ENCODE peak calls at places on chromosome 4, in ten cellular contexts. One of them, this sample, is unnamed.

GRCh38 chr4:190020790-190021717 is 6.0 kb downstream of the FRG2 start:
- DNase-seq in IMR-90: peak; percentile 29
- DNase-seq in body of pancreas: peak; percentile 80
- DNase-seq in heart left ventricle: peak; percentile 62
- DNase-seq in upper lobe of right lung: peak; percentile 74
- DNase-seq in fibroblast of lung: peak; percentile 14
- DNase-seq in cardiac muscle cell: peak; percentile 39
- DNase-seq in stomach: peak; percentile 51
- DNase-seq in MM.1S: no peak
- DNase-seq in PC-9: no peak
- DNase-seq in this sample: no peak

GRCh38 chr4:37873383-37873782 is 17.5 kb upstream of the TBC1D1 start:
- DNase-seq in IMR-90: peak; percentile 75
- DNase-seq in cardiac muscle cell: no peak
- DNase-seq in PC-9: no peak
- DNase-seq in MM.1S: no peak
- DNase-seq in body of pancreas: no peak
- DNase-seq in heart left ventricle: no peak
- DNase-seq in upper lobe of right lung: no peak
- DNase-seq in stomach: no peak
- DNase-seq in fibroblast of lung: peak; percentile 64
- DNase-seq in this sample: no peak

GRCh38 chr4:9816285-9816684 is 34.9 kb downstream of the DRD5 start:
- DNase-seq in heart left ventricle: no peak
- DNase-seq in upper lobe of right lung: no peak
- DNase-seq in cardiac muscle cell: no peak
- DNase-seq in fibroblast of lung: no peak
- DNase-seq in PC-9: no peak
- DNase-seq in IMR-90: no peak
- DNase-seq in body of pancreas: no peak
- DNase-seq in MM.1S: no peak
- DNase-seq in stomach: no peak
- DNase-seq in this sample: no peak

GRCh38 chr4:43757147-43757546 is 691.5 kb downstream of the KCTD8 start:
- DNase-seq in fibroblast of lung: peak; percentile 43
- DNase-seq in MM.1S: no peak
- DNase-seq in PC-9: no peak
- DNase-seq in cardiac muscle cell: no peak
- DNase-seq in stomach: peak; percentile 38
- DNase-seq in heart left ventricle: no peak
- DNase-seq in body of pancreas: peak; percentile 62
- DNase-seq in upper lobe of right lung: no peak
- DNase-seq in IMR-90: no peak
- DNase-seq in this sample: no peak

GRCh38 chr4:121873604-121874003 is 3.3 kb upstream of the BBS7 start:
- DNase-seq in cardiac muscle cell: no peak
- DNase-seq in MM.1S: peak; percentile 67
- DNase-seq in PC-9: no peak
- DNase-seq in body of pancreas: no peak
- DNase-seq in IMR-90: no peak
- DNase-seq in upper lobe of right lung: no peak
- DNase-seq in stomach: no peak
- DNase-seq in heart left ventricle: no peak
- DNase-seq in fibroblast of lung: no peak
- DNase-seq in this sample: no peak

GRCh38 chr4:98510757-98511517 is 147.5 kb downstream of the TSPAN5 start:
- DNase-seq in fibroblast of lung: peak; percentile 94
- DNase-seq in body of pancreas: no peak
- DNase-seq in upper lobe of right lung: no peak
- DNase-seq in MM.1S: peak; percentile 43
- DNase-seq in cardiac muscle cell: no peak
- DNase-seq in stomach: no peak
- DNase-seq in PC-9: no peak
- DNase-seq in heart left ventricle: no peak
- DNase-seq in IMR-90: peak; percentile 88
- DNase-seq in this sample: no peak

GRCh38 chr4:105150511-105150910 is 3.8 kb downstream of the TET2 start:
- DNase-seq in MM.1S: no peak
- DNase-seq in IMR-90: peak; percentile 28
- DNase-seq in stomach: no peak
- DNase-seq in fibroblast of lung: peak; percentile 58
- DNase-seq in body of pancreas: no peak
- DNase-seq in cardiac muscle cell: no peak
- DNase-seq in upper lobe of right lung: no peak
- DNase-seq in heart left ventricle: no peak
- DNase-seq in PC-9: no peak
- DNase-seq in this sample: no peak

GRCh38 chr4:141375855-141376254 is 155.2 kb downstream of the ZNF330 start:
- DNase-seq in heart left ventricle: no peak
- DNase-seq in MM.1S: no peak
- DNase-seq in IMR-90: peak; percentile 93
- DNase-seq in body of pancreas: peak; percentile 4
- DNase-seq in upper lobe of right lung: no peak
- DNase-seq in stomach: no peak
- DNase-seq in PC-9: peak; percentile 64
- DNase-seq in fibroblast of lung: peak; percentile 93
- DNase-seq in cardiac muscle cell: no peak
- DNase-seq in this sample: no peak

GRCh38 chr4:132737344-132737743 is 411.8 kb upstream of the PCDH10 start:
- DNase-seq in body of pancreas: no peak
- DNase-seq in heart left ventricle: no peak
- DNase-seq in fibroblast of lung: no peak
- DNase-seq in stomach: no peak
- DNase-seq in MM.1S: no peak
- DNase-seq in cardiac muscle cell: peak; percentile 33
- DNase-seq in upper lobe of right lung: no peak
- DNase-seq in IMR-90: no peak
- DNase-seq in PC-9: no peak
- DNase-seq in this sample: no peak

DNA sequence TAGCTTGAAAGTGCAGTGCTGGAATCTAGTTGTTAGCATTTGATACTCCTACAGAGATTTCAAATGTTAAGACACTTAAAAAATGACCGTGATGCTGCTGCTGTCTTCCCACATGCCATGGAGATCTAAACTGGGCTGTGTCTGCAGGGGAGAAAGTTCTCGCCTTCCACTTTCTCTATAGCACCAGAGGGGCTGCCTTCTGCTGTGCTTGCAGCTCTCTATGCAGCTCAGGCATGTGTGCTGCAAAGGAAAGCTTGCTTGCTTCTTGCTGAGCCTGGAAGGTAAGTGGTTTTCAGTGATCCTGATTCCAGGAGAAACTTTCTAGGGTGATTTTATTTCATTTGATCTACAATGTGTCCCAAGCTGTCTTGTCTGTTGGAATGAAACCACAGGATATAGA is 137.7 kb downstream of the SOWAHB start:
- DNase-seq in PC-9: no peak
- DNase-seq in cardiac muscle cell: no peak
- DNase-seq in heart left ventricle: no peak
- DNase-seq in fibroblast of lung: no peak
- DNase-seq in upper lobe of right lung: no peak
- DNase-seq in body of pancreas: no peak
- DNase-seq in MM.1S: no peak
- DNase-seq in IMR-90: no peak
- DNase-seq in stomach: no peak
- DNase-seq in this sample: no peak
- H3K36me3 ChIP-seq in PC-9: no peaks in the 10 kb centered on the region
- H3K36me3 ChIP-seq in cardiac muscle cell: peaks cover under 1% of the 10 kb centered on the region
- H3K36me3 ChIP-seq in heart left ventricle: peaks cover 14% of the 10 kb centered on the region
- H3K36me3 ChIP-seq in fibroblast of lung: peaks cover 10% of the 10 kb centered on the region
- H3K36me3 ChIP-seq in upper lobe of right lung: peaks cover 4% of the 10 kb centered on the region
- H3K36me3 ChIP-seq in body of pancreas: peaks cover under 1% of the 10 kb centered on the region
- H3K36me3 ChIP-seq in MM.1S: peaks cover 10% of the 10 kb centered on the region
- H3K36me3 ChIP-seq in IMR-90: peaks cover 28% of the 10 kb centered on the region
- H3K36me3 ChIP-seq in stomach: peaks cover 3% of the 10 kb centered on the region
- H3K36me3 ChIP-seq in this sample: no peaks in the 10 kb centered on the region

DNA sequence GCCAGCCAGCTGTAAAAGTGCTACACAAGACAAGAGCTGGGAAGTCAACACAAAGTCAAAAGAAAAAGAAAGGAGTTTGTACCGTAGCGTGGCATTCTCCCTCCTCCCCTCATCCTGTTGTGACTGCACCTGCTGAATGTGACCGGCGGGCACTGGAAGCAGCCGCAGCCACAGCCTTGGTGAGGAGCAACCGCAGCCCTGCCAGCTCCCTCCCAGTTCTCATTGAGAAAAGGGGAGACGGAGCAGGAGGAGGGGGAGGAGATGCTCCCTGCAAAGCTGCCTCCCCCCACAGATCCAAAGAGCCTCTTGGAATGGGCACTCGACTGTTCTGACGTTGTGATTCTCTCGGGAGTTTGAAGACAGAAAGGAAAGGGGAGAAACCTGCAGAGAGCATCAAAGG is 429.9 kb downstream of the MAPK10 start:
- DNase-seq in fibroblast of lung: no peak
- DNase-seq in body of pancreas: peak; percentile 72
- DNase-seq in heart left ventricle: peak; percentile 53
- DNase-seq in stomach: peak; percentile 68
- DNase-seq in upper lobe of right lung: peak; percentile 75
- DNase-seq in cardiac muscle cell: peak; percentile 23
- DNase-seq in IMR-90: no peak
- DNase-seq in PC-9: no peak
- DNase-seq in MM.1S: no peak
- DNase-seq in this sample: no peak
- H3K4me3 ChIP-seq in fibroblast of lung: no peak overlapping the region
- H3K4me3 ChIP-seq in body of pancreas: no peak overlapping the region
- H3K4me3 ChIP-seq in heart left ventricle: peak overlapping the region; percentile 23
- H3K4me3 ChIP-seq in stomach: peak overlapping the region; percentile 28
- H3K4me3 ChIP-seq in upper lobe of right lung: peak overlapping the region; percentile 27
- H3K4me3 ChIP-seq in cardiac muscle cell: no peak overlapping the region
- H3K4me3 ChIP-seq in IMR-90: no peak overlapping the region
- H3K4me3 ChIP-seq in PC-9: no peak overlapping the region
- H3K4me3 ChIP-seq in MM.1S: no peak overlapping the region
- H3K4me3 ChIP-seq in this sample: no peak overlapping the region

DNA sequence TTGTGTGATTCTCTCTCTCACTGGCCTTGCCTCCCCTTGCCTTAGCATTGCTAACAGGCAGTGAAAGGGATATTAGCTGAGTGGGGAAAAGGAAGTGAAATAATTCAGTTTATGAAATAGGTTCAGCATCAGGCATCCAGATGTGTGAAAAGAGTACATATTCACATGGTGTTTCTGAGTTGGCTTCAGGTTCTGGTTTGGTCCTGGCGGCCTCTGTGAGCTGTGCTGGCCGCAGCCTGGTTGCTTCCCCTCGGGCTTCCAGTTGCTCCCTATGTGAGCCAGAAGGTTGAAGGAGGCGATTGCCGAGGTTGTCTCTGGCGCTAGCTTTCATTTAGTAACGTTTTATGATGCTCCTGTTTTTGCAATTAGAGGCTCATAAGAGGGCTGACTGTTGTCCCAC is 99.1 kb upstream of the TLR2 start:
- DNase-seq in IMR-90: no peak
- DNase-seq in body of pancreas: no peak
- DNase-seq in stomach: no peak
- DNase-seq in upper lobe of right lung: no peak
- DNase-seq in cardiac muscle cell: no peak
- DNase-seq in heart left ventricle: no peak
- DNase-seq in PC-9: no peak
- DNase-seq in MM.1S: no peak
- DNase-seq in fibroblast of lung: no peak
- DNase-seq in this sample: no peak
- H3K36me3 ChIP-seq in IMR-90: peaks cover 5% of the 10 kb centered on the region
- H3K36me3 ChIP-seq in body of pancreas: no peaks in the 10 kb centered on the region
- H3K36me3 ChIP-seq in stomach: no peaks in the 10 kb centered on the region
- H3K36me3 ChIP-seq in upper lobe of right lung: peaks cover 30% of the 10 kb centered on the region
- H3K36me3 ChIP-seq in cardiac muscle cell: no peaks in the 10 kb centered on the region
- H3K36me3 ChIP-seq in heart left ventricle: peaks cover 93% of the 10 kb centered on the region
- H3K36me3 ChIP-seq in PC-9: no peaks in the 10 kb centered on the region
- H3K36me3 ChIP-seq in MM.1S: no peaks in the 10 kb centered on the region
- H3K36me3 ChIP-seq in fibroblast of lung: no peaks in the 10 kb centered on the region
- H3K36me3 ChIP-seq in this sample: peaks cover 15% of the 10 kb centered on the region

GRCh38 chr4:40909363-40909876 is 159.7 kb downstream of the NSUN7 start:
- DNase-seq in upper lobe of right lung: no peak
- DNase-seq in MM.1S: no peak
- DNase-seq in stomach: no peak
- DNase-seq in cardiac muscle cell: no peak
- DNase-seq in heart left ventricle: no peak
- DNase-seq in PC-9: peak; percentile 33
- DNase-seq in IMR-90: peak; percentile 82
- DNase-seq in body of pancreas: no peak
- DNase-seq in fibroblast of lung: peak; percentile 90
- DNase-seq in this sample: no peak
- H3K4me3 ChIP-seq in upper lobe of right lung: no peak overlapping the region
- H3K4me3 ChIP-seq in MM.1S: no peak overlapping the region
- H3K4me3 ChIP-seq in stomach: no peak overlapping the region
- H3K4me3 ChIP-seq in cardiac muscle cell: no peak overlapping the region
- H3K4me3 ChIP-seq in heart left ventricle: no peak overlapping the region
- H3K4me3 ChIP-seq in PC-9: no peak overlapping the region
- H3K4me3 ChIP-seq in IMR-90: no peak overlapping the region
- H3K4me3 ChIP-seq in body of pancreas: no peak overlapping the region
- H3K4me3 ChIP-seq in fibroblast of lung: no peak overlapping the region
- H3K4me3 ChIP-seq in this sample: no peak overlapping the region

GRCh38 chr4:144748814-144749555 is 103.0 kb downstream of the HHIP start:
- DNase-seq in body of pancreas: no peak
- DNase-seq in MM.1S: no peak
- DNase-seq in cardiac muscle cell: no peak
- DNase-seq in heart left ventricle: no peak
- DNase-seq in IMR-90: no peak
- DNase-seq in stomach: no peak
- DNase-seq in fibroblast of lung: peak; percentile 69
- DNase-seq in upper lobe of right lung: no peak
- DNase-seq in PC-9: no peak
- DNase-seq in this sample: no peak
- H3K36me3 ChIP-seq in body of pancreas: no peaks in the 10 kb centered on the region
- H3K36me3 ChIP-seq in MM.1S: no peaks in the 10 kb centered on the region
- H3K36me3 ChIP-seq in cardiac muscle cell: no peaks in the 10 kb centered on the region
- H3K36me3 ChIP-seq in heart left ventricle: no peaks in the 10 kb centered on the region
- H3K36me3 ChIP-seq in IMR-90: no peaks in the 10 kb centered on the region
- H3K36me3 ChIP-seq in stomach: no peaks in the 10 kb centered on the region
- H3K36me3 ChIP-seq in fibroblast of lung: no peaks in the 10 kb centered on the region
- H3K36me3 ChIP-seq in upper lobe of right lung: no peaks in the 10 kb centered on the region
- H3K36me3 ChIP-seq in PC-9: no peaks in the 10 kb centered on the region
- H3K36me3 ChIP-seq in this sample: no peaks in the 10 kb centered on the region